ENCODE peak calls at places on chromosomes 13 and 19, in four cellular contexts. J is brain microvascular endothelial cell, D is choroid plexus epithelial cell, C is lower leg skin. F is an unnamed sample.

GRCh38 chr13:65470781-65471180 is 1759.4 kb downstream of the PCDH9 start:
- DNase-seq in J (no peak), D (peak), C (no peak), F (no peak)

GRCh38 chr19:19113040-19113541 is 25.2 kb downstream of the TMEM161A start:
- DNase-seq in J (peak), D (peak), C (no peak), F (peak)

GRCh38 chr13:101949681-101950080 is 452.2 kb downstream of the FGF14 start:
- DNase-seq in J (no peak), D (no peak), C (no peak), F (no peak)

GRCh38 chr13:114226088-114226487 is 8.6 kb upstream of the CDC16 start:
- DNase-seq in J (no peak), D (no peak), C (no peak), F (no peak)

GRCh38 chr13:33817513-33817842 is 471 bp upstream of the RFC3 start:
- DNase-seq in J (no peak), D (peak), C (no peak), F (no peak)

GRCh38 chr19:402786-403185 is 6.2 kb downstream of the C2CD4C start:
- DNase-seq in J (no peak), D (no peak), C (no peak), F (no peak)

GRCh38 chr13:27257648-27258253 is 6.4 kb downstream of the RPL21 start:
- DNase-seq in J (no peak), D (no peak), C (no peak), F (no peak)

GRCh38 chr19:1752009-1752756 is 1.1 kb upstream of the ONECUT3 start:
- DNase-seq in J (no peak), D (no peak), C (no peak), F (no peak)

GRCh38 chr19:40724315-40724714 is 7.4 kb downstream of the ITPKC start:
- DNase-seq in J (no peak), D (no peak), C (no peak), F (no peak)

GRCh38 chr13:50198508-50198907 is 183.3 kb downstream of the KCNRG start:
- DNase-seq in J (peak), D (peak), C (no peak), F (peak)

GRCh38 chr13:71854401-71854800 is 12.6 kb downstream of the DACH1 start:
- DNase-seq in J (no peak), D (no peak), C (no peak), F (no peak)

GRCh38 chr19:49656456-49657109 is 9.1 kb downstream of the IRF3 start:
- DNase-seq in J (no peak), D (no peak), C (no peak), F (no peak)

GRCh38 chr19:51410950-51411748 is 6.3 kb downstream of the SIGLEC10 start:
- DNase-seq in J (no peak), D (no peak), C (no peak), F (no peak)

GRCh38 chr19:42156571-42156970 is 24.3 kb upstream of the POU2F2 start:
- DNase-seq in J (no peak), D (no peak), C (no peak), F (no peak)

DNA sequence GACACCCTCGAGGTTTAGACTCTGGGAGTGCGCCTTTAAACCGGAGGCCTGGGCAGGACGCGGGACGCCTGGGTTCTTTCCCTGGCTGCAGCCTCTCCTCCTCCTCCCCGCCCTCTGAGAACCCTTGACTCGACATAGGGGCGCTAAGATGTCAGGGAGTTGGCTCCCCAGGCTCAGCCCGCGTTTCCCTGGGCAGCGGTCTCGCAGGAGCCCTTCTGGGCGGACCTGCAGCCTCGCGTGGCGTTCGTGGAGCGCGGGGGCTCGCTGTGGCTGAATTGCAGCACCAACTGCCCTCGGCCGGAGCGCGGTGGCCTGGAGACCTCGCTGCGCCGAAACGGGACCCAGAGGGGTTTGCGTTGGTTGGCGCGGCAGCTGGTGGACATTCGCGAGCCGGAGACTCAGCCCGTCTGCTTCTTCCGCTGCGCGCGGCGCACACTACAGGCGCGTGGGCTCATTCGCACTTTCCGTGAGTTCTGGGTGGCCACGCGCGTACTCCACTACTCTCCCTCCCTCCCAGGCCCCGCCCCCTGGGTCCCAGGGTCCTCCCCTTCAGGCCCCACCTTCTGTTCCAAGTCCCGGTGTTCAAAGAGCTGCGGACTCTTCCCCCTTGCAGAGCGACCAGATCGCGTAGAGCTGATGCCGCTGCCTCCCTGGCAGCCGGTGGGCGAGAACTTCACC is 1.3 kb downstream of the ICAM5 start:
- DNase-seq in J (no peak), D (peak), C (no peak), F (no peak)
- H3K4me3 ChIP-seq in J (peak), D (peak), C (no peak), F (peak)

DNA sequence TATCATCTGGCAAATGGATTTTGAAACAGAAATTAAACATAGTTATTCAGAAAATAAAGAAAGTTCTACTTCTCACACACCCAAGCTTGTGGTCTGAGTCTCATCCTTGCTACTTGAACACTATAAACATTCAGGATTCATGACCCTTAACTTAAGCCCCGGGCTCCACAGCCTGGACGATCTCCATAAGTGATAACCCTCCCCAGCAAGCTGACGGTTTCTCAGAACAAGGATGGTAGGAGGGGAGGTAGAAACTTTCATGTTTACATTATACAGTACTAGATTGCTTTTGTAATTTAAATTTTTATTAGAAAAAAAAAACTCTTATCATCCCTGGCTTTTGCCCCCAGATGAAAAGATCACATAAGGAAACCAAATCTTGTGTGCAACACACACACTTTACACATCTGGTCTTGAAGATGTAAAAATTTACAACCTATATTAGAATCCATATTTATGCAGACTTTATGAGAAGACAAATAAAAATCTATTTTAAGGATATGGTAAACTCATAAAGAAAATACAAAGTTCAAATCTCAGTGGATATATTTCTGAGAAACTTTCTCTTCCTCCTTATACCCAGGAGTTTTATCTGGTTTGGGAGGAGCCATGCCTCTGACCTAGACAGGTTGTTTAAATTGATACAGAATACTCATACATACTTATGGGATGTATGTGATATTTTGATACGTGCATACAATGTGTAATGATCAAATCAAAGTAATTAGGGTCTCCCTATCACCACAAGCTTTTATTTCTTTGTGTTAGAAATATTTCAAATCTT is 20.0 kb upstream of the ATP12A start:
- DNase-seq in J (no peak), D (no peak), C (no peak), F (no peak)
- H3K4me3 ChIP-seq in J (no peak), D (no peak), C (no peak), F (no peak)

GRCh38 chr19:36750066-36750691 is 22.4 kb downstream of the ZNF850 start:
- DNase-seq in J (no peak), D (no peak), C (no peak), F (no peak)
- H3K4me3 ChIP-seq in J (no peak), D (no peak), C (no peak), F (no peak)

GRCh38 chr19:17861542-17862402 is 2.1 kb downstream of the RPL18A start:
- DNase-seq in J (no peak), D (no peak), C (no peak), F (no peak)
- H3K4me3 ChIP-seq in J (peak), D (peak), C (no peak), F (peak)

GRCh38 chr19:10352764-10353671 is 13.6 kb upstream of the ICAM3 start:
- DNase-seq in J (no peak), D (peak), C (peak), F (no peak)
- H3K4me3 ChIP-seq in J (no peak), D (no peak), C (no peak), F (no peak)

DNA sequence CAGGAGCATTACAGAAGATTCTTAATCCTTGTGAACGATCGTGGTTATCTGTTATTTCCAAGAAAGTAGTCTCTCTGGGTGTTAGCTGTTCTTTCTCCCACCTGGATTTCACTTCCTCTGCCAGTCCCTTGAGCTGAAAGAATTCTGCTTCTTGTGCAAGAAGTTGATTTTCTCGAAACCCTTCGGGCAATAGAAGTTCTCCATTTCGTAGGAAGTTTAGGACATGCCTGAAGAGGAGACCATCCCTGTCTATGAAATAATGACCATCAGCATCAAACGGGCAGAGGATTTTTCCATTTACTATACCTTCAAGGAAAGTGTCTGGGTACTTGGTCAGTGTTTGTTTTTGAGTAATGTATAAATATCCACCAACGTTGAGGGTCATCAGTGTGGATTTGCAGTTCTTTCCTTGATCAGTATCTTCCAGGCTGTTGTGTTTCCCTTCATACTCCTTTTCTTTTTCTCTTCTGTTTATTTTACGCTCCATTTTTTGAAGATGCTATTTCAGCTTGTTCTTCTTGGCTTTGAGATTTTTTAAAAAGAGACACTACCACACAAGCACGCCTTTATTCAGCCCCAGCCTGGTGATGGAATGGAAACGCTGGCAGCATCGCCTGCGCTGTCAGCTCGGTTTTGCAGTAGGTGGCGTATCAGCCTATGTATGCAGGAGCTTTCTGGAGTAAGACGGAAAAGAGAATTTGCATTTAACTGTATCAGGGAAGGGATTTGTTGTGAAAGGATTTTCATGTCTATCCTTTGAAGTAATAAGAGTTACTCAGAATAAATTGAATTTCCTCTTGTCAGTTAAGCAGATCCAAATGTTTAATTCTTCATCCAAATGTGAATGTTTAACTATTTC is 6.5 kb downstream of the KCTD4 start:
- DNase-seq in J (peak), D (peak), C (no peak), F (no peak)
- H3K4me3 ChIP-seq in J (no peak), D (no peak), C (no peak), F (no peak)